ENCODE peak calls at places on chromosomes 4 and X, in ten cellular contexts. Z is heart right ventricle, F is uterus, O is stomach, L is ovary, N is mammary epithelial cell, R is Caco-2, B is kidney, T is fibroblast of lung, I is heart left ventricle. E is an unnamed sample.

GRCh38 chr4:54063224-54063623 is 1.2 kb downstream of the CHIC2 start:
- DNase-seq in L (no peak), B (no peak), T (peak), Z (no peak), O (no peak), N (peak), I (no peak), F (no peak), R (no peak), E (peak)

GRCh38 chrX:133813991-133814390 is 171.4 kb downstream of the GPC3 start:
- DNase-seq in Z (no peak), F (no peak), R (no peak), T (peak), L (no peak), N (no peak), I (no peak), B (no peak), O (no peak), E (no peak)

GRCh38 chr4:186144596-186145569 is 40.4 kb downstream of the FAM149A start:
- DNase-seq in I (peak), T (peak), R (peak), Z (peak), N (peak), L (peak), F (peak), O (peak), B (peak), E (peak)

GRCh38 chrX:25021132-25021498 is 5.3 kb upstream of the ARX start:
- DNase-seq in Z (no peak), F (no peak), B (no peak), O (no peak), R (no peak), I (no peak), L (no peak), T (no peak), N (no peak), E (no peak)

GRCh38 chrX:19867411-19867732 is 20.0 kb downstream of the SH3KBP1 start:
- DNase-seq in F (no peak), T (peak), O (no peak), I (no peak), L (no peak), N (no peak), B (no peak), R (no peak), Z (no peak), E (no peak)

GRCh38 chr4:30716671-30717207 is 3.4 kb upstream of the PCDH7 start:
- DNase-seq in T (peak), I (no peak), Z (no peak), F (no peak), B (no peak), N (peak), R (peak), O (no peak), L (no peak), E (no peak)

GRCh38 chrX:72121381-72121780 is 10.3 kb downstream of the RTL5 start:
- DNase-seq in Z (peak), R (no peak), O (peak), N (peak), I (peak), B (peak), T (peak), F (peak), L (no peak), E (peak)

GRCh38 chr4:164615964-164616363 is 138.0 kb upstream of the SMIM31 start:
- DNase-seq in O (no peak), T (no peak), Z (no peak), B (no peak), N (peak), R (no peak), L (no peak), F (no peak), I (no peak), E (no peak)

GRCh38 chr4:65018313-65018712 is 609.1 kb upstream of the TECRL start:
- DNase-seq in B (no peak), N (no peak), Z (no peak), F (no peak), O (no peak), L (no peak), T (no peak), I (no peak), R (no peak), E (no peak)

DNA sequence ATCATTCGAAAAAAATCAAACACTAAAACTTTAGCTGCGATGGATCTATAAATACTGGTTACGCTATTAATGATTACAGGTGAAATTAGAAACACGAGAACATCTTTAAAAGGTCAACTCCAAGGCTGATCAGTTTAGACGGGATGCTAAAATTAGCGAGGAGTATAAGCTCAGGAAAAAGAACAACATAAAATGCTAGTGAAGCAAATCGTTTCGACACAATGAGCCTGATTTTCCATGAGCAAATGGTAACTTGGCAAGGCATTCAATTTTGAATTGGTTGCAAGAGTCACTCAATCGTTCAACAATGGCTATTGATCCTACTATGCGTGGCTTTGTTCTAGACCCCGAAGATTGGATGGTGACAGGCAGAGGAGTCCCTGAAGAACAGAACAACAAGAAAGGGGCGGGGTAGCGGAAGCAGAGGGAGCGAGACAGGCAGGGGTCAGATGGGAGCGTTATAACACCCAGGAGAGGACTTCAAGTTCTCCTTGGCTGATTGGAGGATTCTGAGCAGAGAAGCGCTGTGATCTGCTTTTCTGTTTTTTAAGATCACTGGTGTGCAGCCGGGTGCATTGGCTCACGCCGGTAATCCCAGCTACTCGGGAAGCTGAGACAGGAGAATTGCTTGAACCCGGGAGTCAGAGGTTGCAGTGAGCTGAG is 146.5 kb downstream of the RBM47 start:
- DNase-seq in L (no peak), B (no peak), R (no peak), T (no peak), I (no peak), O (no peak), N (no peak), Z (no peak), F (no peak), E (no peak)
- H3K4me3 ChIP-seq in L (no peak), B (no peak), R (no peak), T (no peak), I (no peak), O (no peak), N (no peak), Z (no peak), F (no peak), E (no peak)

DNA sequence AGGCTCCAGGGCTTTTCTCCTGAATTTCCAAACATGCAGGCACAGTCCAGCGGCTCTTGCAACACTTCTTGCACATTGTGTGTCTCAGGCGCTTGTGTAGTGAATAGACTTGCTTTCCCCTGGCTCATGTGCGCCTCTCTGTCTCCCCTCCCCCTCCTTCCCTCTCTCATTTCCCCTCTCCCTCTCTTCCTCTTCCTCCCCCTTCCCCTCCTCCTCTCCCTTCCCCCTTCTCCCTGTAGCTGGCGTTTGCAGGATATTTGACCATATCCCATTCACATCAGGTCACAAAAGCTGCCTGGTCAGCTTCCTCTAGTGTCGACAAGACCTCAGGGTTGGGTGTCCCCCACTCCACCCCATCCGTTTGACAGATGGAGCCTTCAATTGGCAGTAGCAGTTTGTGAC is 2.4 kb downstream of the CHST7 start:
- DNase-seq in L (no peak), R (no peak), O (no peak), I (peak), T (peak), F (peak), B (no peak), Z (no peak), N (peak), E (peak)
- TF ChIP-seq CTCF in L (no peak), R (no peak), O (no peak), I (no peak), T (no peak), F (no peak), B (no peak), Z (no peak), N (no peak), E (no peak)

GRCh38 chrX:35733879-35734278 is 64.3 kb upstream of the MAGEB16 start:
- DNase-seq in B (no peak), N (no peak), I (no peak), L (no peak), R (no peak), Z (no peak), O (no peak), T (no peak), F (no peak), E (no peak)
- H3K4me3 ChIP-seq in B (no peak), N (no peak), I (no peak), L (no peak), R (no peak), Z (no peak), O (no peak), T (no peak), F (no peak), E (no peak)

GRCh38 chr4:56760194-56760593 is 61.3 kb downstream of the SPINK2 start:
- DNase-seq in L (no peak), N (no peak), O (no peak), R (no peak), I (no peak), Z (no peak), F (no peak), B (no peak), T (no peak), E (no peak)

GRCh38 chr4:56764775-56765174 is 56.7 kb downstream of the SPINK2 start:
- DNase-seq in Z (no peak), B (no peak), F (no peak), N (no peak), L (no peak), R (no peak), I (no peak), O (no peak), T (no peak), E (peak)

GRCh38 chr4:56757821-56758400 is 63.6 kb downstream of the SPINK2 start:
- DNase-seq in R (peak), N (no peak), Z (peak), L (peak), B (peak), T (peak), F (peak), O (peak), I (no peak), E (peak)

GRCh38 chr4:56764206-56764605 is 57.3 kb downstream of the SPINK2 start:
- DNase-seq in L (no peak), N (no peak), I (no peak), O (no peak), R (no peak), B (no peak), T (no peak), Z (no peak), F (no peak), E (no peak)

DNA sequence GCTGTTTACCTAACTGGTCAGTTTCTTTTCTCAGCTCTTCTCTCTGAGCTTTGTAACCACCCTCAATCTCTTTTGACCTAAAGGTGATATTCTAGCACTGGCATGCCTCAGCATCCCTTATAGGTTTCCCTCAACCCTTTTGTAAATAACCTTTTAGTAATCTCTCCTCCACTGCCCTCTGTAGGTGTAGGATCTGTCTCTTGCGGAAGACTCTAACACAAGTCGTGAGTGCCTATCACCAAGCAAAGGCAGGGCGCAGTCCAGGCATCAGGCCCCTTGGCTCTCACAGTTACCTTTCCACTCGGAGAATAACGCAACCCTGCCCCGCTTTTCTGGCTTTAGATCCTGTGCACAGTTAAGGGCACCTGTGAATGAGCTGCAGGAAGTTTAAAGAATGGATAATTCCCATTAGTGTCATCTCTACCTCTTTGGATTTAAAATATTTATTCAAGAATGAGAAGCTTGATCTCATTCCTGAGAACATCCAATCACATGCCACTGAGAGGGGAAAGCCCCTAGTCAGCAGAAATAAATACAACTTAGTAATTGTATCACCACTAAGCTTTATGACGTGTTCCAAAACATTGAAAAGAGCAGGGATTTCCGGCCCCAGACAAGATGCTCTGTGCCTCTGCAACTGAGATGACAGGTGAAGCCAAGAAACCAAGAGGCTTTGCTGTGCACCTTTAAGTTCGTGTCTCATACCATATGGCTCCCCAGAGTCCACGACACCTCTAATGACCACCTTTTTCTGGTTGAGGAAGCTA is 58.8 kb downstream of the SPINK2 start:
- DNase-seq in F (no peak), B (no peak), Z (no peak), T (no peak), L (no peak), R (no peak), I (no peak), N (no peak), O (no peak), E (no peak)
- TF ChIP-seq CTCF in F (no peak), B (no peak), Z (no peak), T (no peak), L (no peak), R (no peak), I (no peak), N (peak), O (no peak), E (no peak)

DNA sequence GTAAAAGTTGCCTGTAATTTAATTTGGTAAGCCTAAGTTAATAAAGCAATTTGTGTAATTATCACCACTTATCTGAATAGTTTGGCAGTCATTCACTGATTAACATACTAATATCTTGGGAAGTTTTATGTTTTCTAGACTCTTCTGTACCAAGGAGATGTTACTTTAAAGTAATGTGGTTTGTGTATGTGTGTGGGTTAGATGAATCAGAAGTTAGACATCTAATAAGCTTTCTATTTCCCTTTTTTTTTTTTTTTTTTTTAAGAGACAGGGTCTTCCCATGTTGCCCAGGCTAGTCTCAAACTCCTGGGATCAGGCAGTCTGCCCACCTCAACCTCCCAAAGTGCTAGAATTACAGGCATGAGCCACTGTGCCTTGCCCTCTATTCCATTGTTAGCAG is 5.3 kb downstream of the SLAIN2 start:
- DNase-seq in O (no peak), F (no peak), Z (no peak), B (no peak), R (no peak), I (no peak), N (peak), T (peak), L (no peak), E (no peak)
- H3K4me3 ChIP-seq in O (no peak), F (no peak), Z (no peak), B (no peak), R (no peak), I (no peak), N (no peak), T (no peak), L (no peak), E (no peak)

DNA sequence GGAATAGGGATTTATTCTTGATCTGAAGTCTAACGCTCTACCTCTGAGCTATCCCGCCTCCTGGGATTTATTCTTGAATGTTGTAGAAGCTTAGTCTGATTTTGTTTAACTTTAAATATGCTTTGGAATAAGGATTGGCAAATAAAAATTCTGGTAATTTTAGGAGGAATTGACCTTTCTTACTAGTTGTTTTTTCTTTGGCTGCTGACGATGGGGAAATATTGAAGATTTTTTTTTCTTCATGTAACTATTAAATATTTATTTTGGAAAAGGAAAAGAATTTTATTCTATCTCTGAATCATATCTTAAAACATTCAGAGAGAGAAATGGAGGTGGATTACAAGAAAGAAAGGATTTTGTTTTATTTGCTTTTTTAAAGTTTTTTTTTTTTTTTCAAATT is 122.9 kb downstream of the PDLIM5 start:
- DNase-seq in B (no peak), R (no peak), N (no peak), I (no peak), Z (no peak), T (no peak), F (no peak), L (no peak), O (no peak), E (no peak)
- TF ChIP-seq CTCF in B (no peak), R (no peak), N (no peak), I (no peak), Z (no peak), T (no peak), F (no peak), L (no peak), O (no peak), E (no peak)

GRCh38 chr4:101039367-101039766 is 308.0 kb downstream of the PPP3CA start:
- DNase-seq in T (no peak), B (no peak), Z (no peak), R (no peak), O (no peak), L (no peak), I (no peak), F (no peak), N (no peak), E (no peak)
- H3K4me3 ChIP-seq in T (no peak), B (no peak), Z (no peak), R (no peak), O (no peak), L (no peak), I (no peak), F (no peak), N (no peak), E (no peak)

DNA sequence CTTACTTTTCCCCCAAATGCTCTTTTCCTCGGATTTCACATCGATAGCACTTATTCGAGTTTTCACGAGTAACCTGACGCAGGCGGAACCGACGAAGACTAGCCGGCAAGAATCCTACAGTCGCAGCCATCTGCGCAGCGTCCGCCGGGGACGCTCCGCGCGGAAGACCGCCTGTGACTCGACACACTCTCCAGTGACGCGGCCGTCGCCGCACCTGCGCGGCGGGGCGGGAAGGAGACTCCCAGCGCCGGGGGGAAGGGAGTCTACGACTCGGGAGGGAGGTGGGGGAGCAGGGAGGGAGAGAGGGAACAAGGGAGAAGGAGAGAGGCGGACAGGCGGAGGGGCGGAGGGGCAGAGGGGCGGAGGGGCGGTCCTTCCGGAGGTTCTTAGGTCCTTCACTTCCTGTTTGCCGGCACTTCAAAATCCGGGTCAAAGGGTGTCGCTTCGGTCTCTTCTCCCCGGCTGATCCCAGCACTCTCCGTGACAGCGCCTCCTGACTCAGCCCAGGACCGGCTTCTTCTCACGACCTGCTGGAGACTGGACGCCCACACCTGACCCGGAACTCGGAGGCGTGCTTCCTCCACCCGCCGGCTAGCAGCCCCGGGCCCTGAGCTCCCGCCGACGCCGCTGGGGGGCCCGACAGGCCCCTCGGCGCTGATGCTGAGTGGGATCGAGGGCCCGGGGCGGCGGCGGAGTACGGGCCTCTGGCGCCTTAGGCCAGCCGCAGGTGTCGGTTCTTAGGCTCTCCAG is at the start of gene USP38:
- DNase-seq in N (peak), I (peak), Z (peak), R (peak), T (peak), L (peak), O (peak), B (peak), F (peak), E (peak)
- TF ChIP-seq CTCF in N (peak), I (no peak), Z (peak), R (peak), T (no peak), L (no peak), O (no peak), B (peak), F (no peak), E (no peak)

GRCh38 chrX:120253784-120254183 is 3.2 kb downstream of the ZBTB33 start:
- DNase-seq in B (no peak), L (no peak), T (no peak), Z (no peak), N (no peak), I (no peak), O (no peak), R (no peak), F (no peak), E (no peak)

GRCh38 chrX:120250522-120251271 is at the start of gene ZBTB33:
- DNase-seq in B (peak), Z (peak), O (peak), R (peak), F (peak), L (peak), N (peak), I (peak), T (peak), E (peak)

DNA sequence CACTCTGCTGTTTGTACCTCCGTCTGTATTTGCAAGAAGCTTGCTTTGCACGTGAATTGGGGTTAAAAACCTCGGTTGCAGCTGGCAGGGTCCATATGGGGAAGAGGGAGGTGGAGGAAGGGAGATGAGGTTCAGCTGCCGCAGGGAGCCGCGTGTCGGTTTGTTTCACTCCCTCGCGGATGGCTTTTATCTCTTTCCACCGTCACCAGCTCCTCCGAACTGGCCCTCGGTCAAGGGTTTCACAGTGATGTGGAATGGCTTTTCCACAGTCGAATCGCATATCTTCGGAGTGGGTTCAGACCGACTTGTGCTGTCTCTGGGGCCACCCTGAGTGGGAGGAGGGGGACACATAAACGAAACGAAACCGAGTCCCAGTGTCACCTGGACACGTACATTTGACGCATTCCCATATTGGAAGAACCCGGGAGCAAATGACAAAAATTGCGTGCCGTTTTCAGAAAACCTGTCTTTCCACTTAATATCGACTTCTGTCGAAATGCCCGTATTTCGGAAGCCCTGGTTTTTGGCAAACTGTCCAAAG is 929 bp downstream of the ZBTB33 start:
- DNase-seq in R (peak), Z (peak), O (peak), F (peak), T (peak), N (peak), L (peak), B (no peak), I (peak), E (peak)
- H3K4me3 ChIP-seq in R (peak), Z (peak), O (peak), F (peak), T (peak), N (peak), L (peak), B (peak), I (peak), E (peak)

E was measured in foreskin fibroblast.